ENCODE peak calls at places on chromosomes 2 and 18, in four cellular contexts. B is HepG2, U is K562, D is GM12878. A is an unnamed sample.

GRCh38 chr2:21279525-21279924 is 155.8 kb downstream of the TDRD15 start:
- DNase-seq in B (no peak), U (no peak), D (no peak), A (no peak)

GRCh38 chr2:96509114-96509846 is 4.1 kb upstream of the NEURL3 start:
- DNase-seq in B (peak), U (peak), D (peak), A (peak)

GRCh38 chr2:158505448-158505934 is 48.7 kb downstream of the PKP4 start:
- DNase-seq in B (no peak), U (peak), D (no peak), A (no peak)

GRCh38 chr2:4972472-4972871 is 719.7 kb upstream of the SOX11 start:
- DNase-seq in B (no peak), U (no peak), D (no peak), A (no peak)

GRCh38 chr2:224997802-224998201 is 44.5 kb downstream of the DOCK10 start:
- DNase-seq in B (no peak), U (no peak), D (no peak), A (no peak)

GRCh38 chr2:195468771-195469170 is 188.3 kb upstream of the SLC39A10 start:
- DNase-seq in B (no peak), U (no peak), D (no peak), A (no peak)

GRCh38 chr2:105320651-105321215 is 8.8 kb downstream of the TGFBRAP1 start:
- DNase-seq in B (no peak), U (no peak), D (no peak), A (peak)

GRCh38 chr2:7011376-7012083 is 94.3 kb downstream of the RNF144A start:
- DNase-seq in B (no peak), U (no peak), D (no peak), A (no peak)

GRCh38 chr18:11146238-11146946 is 3.0 kb downstream of the PIEZO2 start:
- DNase-seq in B (no peak), U (no peak), D (no peak), A (no peak)

GRCh38 chr2:37832590-37833197 is 92.4 kb upstream of the RMDN2 start:
- DNase-seq in B (peak), U (peak), D (peak), A (peak)

GRCh38 chr2:237774811-237775553 is 23.6 kb upstream of the RBM44 start:
- DNase-seq in B (peak), U (peak), D (peak), A (peak)

GRCh38 chr2:237585590-237586221 is 4.8 kb downstream of the RAB17 start:
- DNase-seq in B (peak), U (no peak), D (no peak), A (no peak)

GRCh38 chr18:7157760-7158159 is 40.2 kb upstream of the LAMA1 start:
- DNase-seq in B (no peak), U (no peak), D (no peak), A (no peak)

GRCh38 chr2:116980354-116980753 is 834.1 kb upstream of the DDX18 start:
- DNase-seq in B (no peak), U (no peak), D (no peak), A (no peak)

GRCh38 chr18:74613390-74613789 is 15.7 kb downstream of the ZNF407 start:
- DNase-seq in B (no peak), U (no peak), D (no peak), A (no peak)

GRCh38 chr2:133633851-133634250 is 65.6 kb upstream of the NCKAP5 start:
- DNase-seq in B (no peak), U (no peak), D (no peak), A (no peak)

GRCh38 chr18:48841381-48842258 is 109.1 kb downstream of the SMAD7 start:
- DNase-seq in B (peak), U (peak), D (no peak), A (no peak)

GRCh38 chr2:8285081-8285480 is 396.8 kb upstream of the ID2 start:
- DNase-seq in B (peak), U (no peak), D (no peak), A (no peak)

GRCh38 chr2:84373866-84374265 is 85.2 kb downstream of the SUCLG1 start:
- DNase-seq in B (no peak), U (no peak), D (no peak), A (no peak)

GRCh38 chr2:196967126-196967525 is 40.6 kb upstream of the PGAP1 start:
- DNase-seq in B (no peak), U (no peak), D (no peak), A (peak)

GRCh38 chr2:143594745-143595144 is 465.5 kb downstream of the ARHGAP15 start:
- DNase-seq in B (no peak), U (no peak), D (no peak), A (no peak)
- TF ChIP-seq FOXK2 in B (no peak), U (no peak), D (no peak), A (no peak)

GRCh38 chr18:55381277-55381676 is 206.7 kb downstream of the TCF4 start:
- DNase-seq in B (no peak), U (no peak), D (no peak), A (no peak)
- TF ChIP-seq FOXK2 in B (no peak), U (no peak), D (no peak), A (no peak)

DNA sequence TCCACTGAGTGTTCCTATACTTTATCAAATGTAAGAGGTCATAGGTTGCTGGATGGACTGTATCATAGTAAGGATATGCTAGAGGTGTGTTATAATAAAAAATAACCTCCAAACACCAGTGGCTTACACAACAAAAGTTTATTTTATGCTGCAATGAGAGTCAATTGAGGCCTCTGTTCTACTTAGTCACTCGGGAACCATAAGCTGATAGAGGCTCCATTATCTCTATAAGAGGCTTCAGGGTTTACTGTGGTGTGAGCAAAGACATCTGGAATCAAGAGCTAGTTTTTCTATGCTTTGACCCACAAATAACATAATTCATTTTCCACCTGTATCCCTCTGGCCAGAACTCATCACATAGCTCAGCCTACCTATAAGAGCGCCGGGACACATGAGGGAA is 47.5 kb upstream of the NEMP2 start:
- DNase-seq in B (no peak), U (no peak), D (no peak), A (no peak)
- TF ChIP-seq FOXK2 in B (no peak), U (no peak), D (no peak), A (no peak)

DNA sequence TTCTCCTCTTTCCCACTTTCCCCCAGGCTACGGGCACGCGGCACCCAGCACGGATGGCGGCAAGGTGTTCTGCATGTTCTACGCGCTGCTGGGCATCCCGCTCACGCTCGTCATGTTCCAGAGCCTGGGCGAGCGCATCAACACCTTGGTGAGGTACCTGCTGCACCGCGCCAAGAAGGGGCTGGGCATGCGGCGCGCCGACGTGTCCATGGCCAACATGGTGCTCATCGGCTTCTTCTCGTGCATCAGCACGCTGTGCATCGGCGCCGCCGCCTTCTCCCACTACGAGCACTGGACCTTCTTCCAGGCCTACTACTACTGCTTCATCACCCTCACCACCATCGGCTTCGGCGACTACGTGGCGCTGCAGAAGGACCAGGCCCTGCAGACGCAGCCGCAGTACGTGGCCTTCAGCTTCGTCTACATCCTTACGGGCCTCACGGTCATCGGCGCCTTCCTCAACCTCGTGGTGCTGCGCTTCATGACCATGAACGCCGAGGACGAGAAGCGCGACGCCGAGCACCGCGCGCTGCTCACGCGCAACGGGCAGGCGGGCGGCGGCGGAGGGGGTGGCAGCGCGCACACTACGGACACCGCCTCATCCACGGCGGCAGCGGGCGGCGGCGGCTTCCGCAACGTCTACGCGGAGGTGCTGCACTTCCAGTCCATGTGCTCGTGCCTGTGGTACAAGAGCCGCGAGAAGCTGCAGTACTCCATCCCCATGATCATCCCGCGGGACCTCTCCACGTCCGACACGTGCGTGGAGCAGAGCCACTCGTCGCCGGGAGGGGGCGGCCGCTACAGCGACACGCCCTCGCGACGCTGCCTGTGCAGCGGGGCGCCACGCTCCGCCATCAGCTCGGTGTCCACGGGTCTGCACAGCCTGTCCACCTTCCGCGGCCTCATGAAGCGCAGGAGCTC is 35.4 kb downstream of the KCNK3 start:
- DNase-seq in B (no peak), U (peak), D (no peak), A (no peak)
- TF ChIP-seq FOXK2 in B (no peak), U (no peak), D (no peak), A (no peak)

GRCh38 chr2:160294889-160295288 is 94.8 kb upstream of the ITGB6 start:
- DNase-seq in B (no peak), U (no peak), D (no peak), A (no peak)
- TF ChIP-seq FOXK2 in B (no peak), U (no peak), D (no peak), A (no peak)

GRCh38 chr2:226431301-226431955 is 368.2 kb downstream of the IRS1 start:
- DNase-seq in B (peak), U (no peak), D (no peak), A (no peak)
- TF ChIP-seq FOXK2 in B (no peak), U (no peak), D (no peak), A (no peak)

GRCh38 chr18:35692866-35693265 is 111.3 kb downstream of the GALNT1 start:
- DNase-seq in B (no peak), U (no peak), D (no peak), A (no peak)

GRCh38 chr18:35691625-35692024 is 110.1 kb downstream of the GALNT1 start:
- DNase-seq in B (no peak), U (no peak), D (no peak), A (no peak)

GRCh38 chr18:35693829-35694228 is 112.3 kb downstream of the GALNT1 start:
- DNase-seq in B (no peak), U (no peak), D (no peak), A (no peak)

GRCh38 chr18:35683021-35683420 is 101.5 kb downstream of the GALNT1 start:
- DNase-seq in B (no peak), U (no peak), D (no peak), A (no peak)

GRCh38 chr18:35688757-35689156 is 107.2 kb downstream of the GALNT1 start:
- DNase-seq in B (no peak), U (peak), D (peak), A (no peak)
- TF ChIP-seq FOXK2 in B (no peak), U (no peak), D (no peak), A (no peak)

A was measured in HEK293T.